ENCODE peak calls at places on chromosomes 1 and 21, in seven cellular contexts. Z, A, V, I, L, O and N are unnamed samples.

GRCh38 chr1:23403038-23403336 is 21.6 kb downstream of the TCEA3 start:
- DNase-seq in I (no peak), V (no peak), L (peak; percentile 54), O (no peak), Z (no peak), A (no peak), N (no peak)

GRCh38 chr1:37930246-37931142 is 16.4 kb downstream of the INPP5B start:
- DNase-seq in I (peak; percentile 6), V (no peak), A (no peak), Z (no peak), L (peak; percentile 48), O (no peak), N (no peak)

GRCh38 chr1:152029144-152029936 is 7.5 kb downstream of the S100A11 start:
- DNase-seq in O (no peak), A (no peak), Z (no peak), I (no peak), V (no peak), L (peak; percentile 85), N (no peak)

GRCh38 chr1:67683306-67683705 is 1.7 kb upstream of the GADD45A start:
- DNase-seq in L (no peak), O (no peak), I (no peak), V (no peak), A (no peak), Z (no peak), N (no peak)

GRCh38 chr1:10650591-10651216 is 145.7 kb downstream of the CASZ1 start:
- DNase-seq in L (no peak), I (no peak), A (no peak), V (no peak), O (no peak), Z (no peak), N (no peak)

GRCh38 chr21:33212159-33212851 is 17.4 kb upstream of the IFNAR2 start:
- DNase-seq in I (no peak), V (no peak), O (no peak), Z (no peak), L (peak; percentile 96), A (no peak), N (no peak)

GRCh38 chr1:227766653-227767277 is 31.5 kb downstream of the SNAP47 start:
- DNase-seq in V (no peak), L (peak; percentile 59), O (no peak), I (no peak), Z (no peak), A (peak; percentile 18), N (peak; percentile 6)

GRCh38 chr1:56550132-56550531 is 29.2 kb downstream of the PLPP3 start:
- DNase-seq in Z (no peak), O (no peak), L (no peak), I (no peak), A (no peak), V (peak; percentile 73), N (no peak)

GRCh38 chr1:61352845-61353435 is 270.6 kb downstream of the NFIA start:
- DNase-seq in A (no peak), L (no peak), I (no peak), Z (no peak), V (no peak), O (no peak), N (no peak)

GRCh38 chr21:35578350-35578782 is 482.0 kb downstream of the SETD4 start:
- DNase-seq in L (no peak), O (no peak), A (no peak), V (no peak), I (no peak), Z (no peak), N (no peak)

GRCh38 chr1:203592728-203593127 is 33.9 kb upstream of the ATP2B4 start:
- DNase-seq in V (no peak), Z (no peak), I (no peak), O (no peak), A (no peak), L (no peak), N (no peak)

GRCh38 chr1:3283849-3284248 is 170.6 kb upstream of the ARHGEF16 start:
- DNase-seq in L (no peak), Z (no peak), O (no peak), A (no peak), I (no peak), V (peak; percentile 8), N (no peak)

GRCh38 chr1:214146523-214146922 is 134.4 kb upstream of the SMYD2 start:
- DNase-seq in I (no peak), O (no peak), L (no peak), A (no peak), Z (no peak), V (no peak), N (no peak)